ENCODE peak calls at places on chromosomes 5 and 9, in five cellular contexts. N, F, O, U and Z are unnamed samples.

GRCh38 chr9:129336601-129337286 is 158.7 kb upstream of the IER5L start:
- DNase-seq in N (peak; percentile 50), F (peak; percentile 75), O (peak; percentile 87), U (peak; percentile 44), Z (no peak)

GRCh38 chr9:114299286-114300152 is 23.4 kb upstream of the ORM1 start:
- DNase-seq in N (no peak), F (no peak), O (peak; percentile 39), U (no peak), Z (no peak)

GRCh38 chr5:136079195-136079985 is 50.6 kb downstream of the TGFBI start:
- DNase-seq in N (peak; percentile 22), F (no peak), O (no peak), U (no peak), Z (no peak)

GRCh38 chr9:87238545-87238944 is 259.1 kb upstream of the DAPK1 start:
- DNase-seq in N (no peak), F (peak; percentile 52), O (no peak), U (peak; percentile 55), Z (no peak)

GRCh38 chr9:109483771-109484442 is 14.2 kb downstream of the PTPN3 start:
- DNase-seq in N (no peak), F (no peak), O (no peak), U (no peak), Z (no peak)

GRCh38 chr9:85431396-85432102 is 310.2 kb downstream of the AGTPBP1 start:
- DNase-seq in N (no peak), F (no peak), O (no peak), U (peak; percentile 17), Z (no peak)

GRCh38 chr9:137550958-137551655 is 572 bp upstream of the MRPL41 start:
- DNase-seq in N (no peak), F (no peak), O (peak; percentile 92), U (peak; percentile 64), Z (peak; percentile 15)

GRCh38 chr5:125722550-125722949 is 700.7 kb upstream of the GRAMD2B start:
- DNase-seq in N (no peak), F (peak; percentile 54), O (no peak), U (peak; percentile 17), Z (no peak)

GRCh38 chr9:37969130-37969529 is 65.2 kb upstream of the SLC25A51 start:
- DNase-seq in N (no peak), F (no peak), O (peak; percentile 34), U (peak; percentile 26), Z (no peak)

GRCh38 chr9:18795947-18796705 is 236.9 kb downstream of the SAXO1 start:
- DNase-seq in N (no peak), F (peak; percentile 20), O (no peak), U (peak; percentile 66), Z (no peak)

GRCh38 chr9:127181595-127182190 is 59.3 kb upstream of the ANGPTL2 start:
- DNase-seq in N (no peak), F (no peak), O (peak; percentile 17), U (no peak), Z (no peak)

GRCh38 chr9:111599092-111599947 is at the start of gene PTGR1:
- DNase-seq in N (peak; percentile 33), F (peak; percentile 87), O (peak; percentile 86), U (peak; percentile 91), Z (peak; percentile 73)

GRCh38 chr5:170223349-170223748 is 9.4 kb upstream of the C5orf58 start:
- DNase-seq in N (no peak), F (no peak), O (no peak), U (no peak), Z (no peak)

GRCh38 chr5:23740029-23740428 is 232.6 kb downstream of the PRDM9 start:
- DNase-seq in N (no peak), F (no peak), O (no peak), U (peak; percentile 0), Z (no peak)

GRCh38 chr5:62985749-62986148 is 407.1 kb downstream of the LRRC70 start:
- DNase-seq in N (no peak), F (no peak), O (no peak), U (no peak), Z (no peak)

GRCh38 chr5:177446184-177447065 is at the start of gene PRR7:
- DNase-seq in N (peak; percentile 89), F (peak; percentile 57), O (peak; percentile 94), U (peak; percentile 58), Z (no peak)

GRCh38 chr9:88905506-88905905 is 85.8 kb upstream of the S1PR3 start:
- DNase-seq in N (no peak), F (peak; percentile 18), O (no peak), U (peak; percentile 49), Z (no peak)

GRCh38 chr5:119368238-119368630 is 12.4 kb downstream of the TNFAIP8 start:
- DNase-seq in N (peak; percentile 89), F (no peak), O (no peak), U (no peak), Z (no peak)

GRCh38 chr5:116574682-116575634 is at the start of gene SEMA6A:
- DNase-seq in N (peak; percentile 95), F (peak; percentile 90), O (peak; percentile 93), U (peak; percentile 81), Z (peak; percentile 44)

GRCh38 chr9:79858509-79858908 is 286.7 kb downstream of the TLE4 start:
- DNase-seq in N (no peak), F (peak; percentile 19), O (no peak), U (peak; percentile 4), Z (no peak)

GRCh38 chr5:51378778-51379652 is 4.2 kb upstream of the ISL1 start:
- DNase-seq in N (peak; percentile 4), F (no peak), O (no peak), U (no peak), Z (no peak)

GRCh38 chr5:132506094-132506692 is 15.6 kb upstream of the IRF1 start:
- DNase-seq in N (peak; percentile 81), F (peak; percentile 96), O (no peak), U (peak; percentile 87), Z (peak; percentile 96)

GRCh38 chr5:172450861-172451695 is 3.2 kb downstream of the SH3PXD2B start:
- DNase-seq in N (peak; percentile 35), F (peak; percentile 58), O (peak; percentile 71), U (peak; percentile 68), Z (no peak)

GRCh38 chr5:172695431-172696054 is 54.5 kb downstream of the NEURL1B start:
- DNase-seq in N (no peak), F (no peak), O (peak; percentile 58), U (no peak), Z (no peak)

GRCh38 chr5:101720033-101720432 is 576.1 kb downstream of the SLCO4C1 start:
- DNase-seq in N (no peak), F (no peak), O (no peak), U (no peak), Z (no peak)

GRCh38 chr9:13427587-13427986 is 148.1 kb upstream of the MPDZ start:
- DNase-seq in N (peak; percentile 37), F (peak; percentile 81), O (no peak), U (peak; percentile 71), Z (peak; percentile 15)

GRCh38 chr5:58122157-58122556 is 337.7 kb downstream of the PLK2 start:
- DNase-seq in N (no peak), F (no peak), O (no peak), U (no peak), Z (no peak)

GRCh38 chr5:132238169-132238744 is 10.6 kb upstream of the P4HA2 start:
- DNase-seq in N (peak; percentile 79), F (peak; percentile 69), O (peak; percentile 78), U (peak; percentile 66), Z (no peak)

GRCh38 chr5:10994088-10994986 is 233.3 kb upstream of the DAP start:
- DNase-seq in N (no peak), F (no peak), O (no peak), U (no peak), Z (no peak)

GRCh38 chr5:78506296-78507049 is 142.1 kb downstream of the LHFPL2 start:
- DNase-seq in N (no peak), F (peak; percentile 44), O (no peak), U (no peak), Z (no peak)
- H3K4me3 ChIP-seq in N (no peak overlapping the region), F (no peak overlapping the region), O (no peak overlapping the region), U (no peak overlapping the region), Z (no peak overlapping the region)

DNA sequence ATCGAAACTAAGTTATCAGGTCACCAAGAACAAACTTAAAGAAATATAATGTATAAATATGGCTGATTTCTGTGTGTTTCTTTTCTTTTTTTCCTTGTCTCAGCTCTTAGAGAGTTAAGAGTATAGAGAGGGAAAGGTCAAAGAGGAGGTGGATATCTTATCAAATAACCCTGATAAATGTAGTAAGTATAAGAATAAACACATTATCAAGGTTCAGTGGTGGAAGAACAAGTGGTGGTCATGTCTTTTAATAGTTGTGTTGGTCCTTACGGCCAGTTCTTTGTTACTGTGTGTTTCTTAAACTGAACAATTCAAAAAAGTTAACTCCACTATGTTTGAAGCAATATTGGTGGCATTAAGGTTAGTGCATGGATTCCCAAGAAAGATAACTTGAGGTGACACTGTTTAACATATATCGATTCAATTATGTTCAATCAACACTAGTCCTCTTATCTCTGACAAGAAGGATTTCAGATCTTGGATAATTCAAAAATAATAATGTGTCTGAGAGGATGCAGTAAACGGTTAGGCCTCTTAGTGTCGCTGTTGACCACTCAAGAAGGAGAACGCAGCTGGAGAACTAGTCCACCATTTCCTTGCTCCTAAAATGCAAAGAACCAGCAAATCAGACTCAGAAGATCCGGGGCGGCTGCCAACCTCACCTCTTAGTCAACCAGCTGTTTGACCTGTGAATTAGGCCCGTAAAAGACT is at the start of gene PCDHGA3:
- DNase-seq in N (peak; percentile 21), F (peak; percentile 73), O (no peak), U (peak; percentile 75), Z (no peak)
- TF ChIP-seq CTCF in N (no peak), F (peak; percentile 54), O (no peak), U (peak; percentile 60), Z (no peak)

DNA sequence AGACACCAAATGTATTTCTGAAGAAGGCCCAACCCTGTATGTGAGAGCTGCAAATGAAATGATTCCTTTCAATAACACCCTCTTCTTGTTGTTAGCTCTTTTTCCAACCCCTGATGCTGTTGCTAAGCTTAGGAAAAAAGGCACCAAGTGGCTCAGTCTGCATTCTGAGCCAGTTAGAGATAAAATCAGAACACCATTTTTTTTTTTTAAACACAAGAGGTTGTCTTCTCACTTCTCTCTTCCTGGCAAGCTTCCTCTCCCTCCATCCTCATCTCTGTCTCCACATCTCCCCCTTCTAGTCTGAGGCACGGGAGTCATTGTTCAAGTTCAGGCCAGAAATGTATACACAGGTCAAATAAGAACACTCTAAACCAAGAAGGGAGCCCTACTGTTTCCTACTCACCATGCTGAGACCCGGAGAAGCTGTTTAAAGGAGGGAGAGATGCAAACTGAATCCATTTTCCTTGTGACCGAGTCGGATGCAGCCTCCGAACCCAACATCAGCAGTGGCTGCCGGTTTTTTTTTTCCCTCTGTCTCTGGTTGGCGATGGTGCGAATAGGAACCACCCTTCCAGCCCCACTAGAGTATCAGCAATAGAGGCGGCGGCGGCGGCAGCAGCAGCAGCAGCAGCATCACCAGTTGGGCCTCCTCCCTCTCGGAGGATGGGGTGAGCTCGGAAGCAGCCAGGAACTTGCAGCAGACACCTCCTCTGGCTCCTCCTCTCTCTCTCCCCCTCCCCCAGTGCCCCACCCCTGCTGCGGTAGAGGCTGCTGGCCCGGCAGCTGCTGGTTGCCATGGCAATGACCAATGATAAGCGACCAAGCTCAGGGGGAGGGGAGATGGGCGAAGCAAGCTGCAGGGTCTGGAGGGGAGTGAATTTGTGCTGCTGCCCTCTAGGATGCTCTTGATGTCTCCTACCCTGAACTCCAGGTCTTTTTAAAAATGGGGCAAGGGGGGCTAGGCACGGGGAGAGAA is at the start of gene JAKMIP2:
- DNase-seq in N (peak; percentile 48), F (peak; percentile 96), O (peak; percentile 91), U (peak; percentile 60), Z (no peak)
- H3K4me3 ChIP-seq in N (no peak within 1 kb of the TSS), F (peak within 1 kb of the TSS; percentile 96), O (no peak within 1 kb of the TSS), U (peak within 1 kb of the TSS; percentile 34), Z (no peak within 1 kb of the TSS)

GRCh38 chr5:110413856-110414255 is 312.6 kb downstream of the TMEM232 start:
- DNase-seq in N (no peak), F (peak; percentile 6), O (no peak), U (peak; percentile 58), Z (no peak)

GRCh38 chr5:110414360-110414759 is 312.1 kb downstream of the TMEM232 start:
- DNase-seq in N (peak; percentile 24), F (peak; percentile 31), O (no peak), U (peak; percentile 24), Z (no peak)
- TF ChIP-seq CTCF in N (peak; percentile 28), F (peak; percentile 50), O (no peak), U (peak; percentile 47), Z (peak; percentile 47)